ENCODE peak calls at places on chromosomes 4 and X, in ten cellular contexts. G is foreskin fibroblast; X is AG04450; Q is WTC11; R is cardiac muscle cell; Y is nephron progenitor cell; C is activated CD8-positive, alpha-beta T cell treated with anti-CD3 and anti-CD28 coated beads for 36 hours; M is A549; P is GM20000; J is coronary artery. F is an unnamed sample.

GRCh38 chrX:38458071-38458470 is 103.3 kb upstream of the TSPAN7 start:
- DNase-seq in M (no peak), G (no peak), X (no peak), P (no peak), R (peak), Y (no peak), C (no peak), J (no peak), Q (no peak), F (peak)

GRCh38 chr4:39591290-39591689 is 47.4 kb downstream of the SMIM14 start:
- DNase-seq in Q (no peak), P (no peak), R (no peak), C (no peak), M (peak), Y (no peak), X (no peak), G (no peak), J (no peak), F (peak)

GRCh38 chrX:39477438-39478120 is 620.2 kb downstream of the BCOR start:
- DNase-seq in M (no peak), X (no peak), Y (peak), P (no peak), J (no peak), C (peak), R (peak), Q (peak), G (no peak), F (no peak)

GRCh38 chrX:32026772-32027171 is 954.9 kb upstream of the FTHL17 start:
- DNase-seq in Q (no peak), G (no peak), X (no peak), J (no peak), P (no peak), Y (no peak), M (no peak), R (no peak), C (no peak), F (no peak)

GRCh38 chrX:154019633-154020499 is at the start of gene IRAK1:
- DNase-seq in C (peak), G (peak), R (peak), Y (peak), P (peak), M (peak), Q (peak), J (no peak), X (no peak), F (peak)

GRCh38 chr4:38716271-38716670 is 52.3 kb downstream of the KLF3 start:
- DNase-seq in R (no peak), Q (no peak), C (no peak), Y (no peak), P (no peak), G (no peak), M (no peak), X (no peak), J (no peak), F (no peak)

GRCh38 chr4:87679449-87680169 is 29.5 kb downstream of the DMP1 start:
- DNase-seq in M (peak), R (peak), C (peak), Y (peak), G (peak), Q (peak), P (peak), X (peak), J (no peak), F (peak)

GRCh38 chr4:72613959-72614358 is 44.9 kb upstream of the ADAMTS3 start:
- DNase-seq in G (no peak), M (no peak), X (no peak), Q (no peak), J (no peak), C (no peak), Y (no peak), P (no peak), R (peak), F (no peak)

GRCh38 chrX:4484266-4484665 is 770.8 kb upstream of the PRKX start:
- DNase-seq in Y (no peak), G (no peak), X (no peak), J (no peak), P (no peak), Q (no peak), M (no peak), R (no peak), C (no peak), F (no peak)

GRCh38 chr4:125520258-125520990 is 205.7 kb downstream of the FAT4 start:
- DNase-seq in M (no peak), G (no peak), R (no peak), P (no peak), Y (no peak), C (no peak), X (no peak), Q (no peak), J (no peak), F (no peak)

GRCh38 chr4:121654738-121655137 is 42.0 kb downstream of the ANXA5 start:
- DNase-seq in X (no peak), Q (no peak), J (no peak), C (no peak), G (no peak), P (peak), R (no peak), Y (no peak), M (no peak), F (no peak)

GRCh38 chrX:153665726-153666306 is 7.8 kb downstream of the PNCK start:
- DNase-seq in C (no peak), R (no peak), M (no peak), Y (no peak), P (no peak), J (peak), X (no peak), Q (no peak), G (no peak), F (no peak)

GRCh38 chr4:142358656-142359055 is 487.4 kb downstream of the INPP4B start:
- DNase-seq in M (no peak), Y (no peak), G (no peak), C (no peak), P (no peak), R (peak), Q (no peak), J (no peak), X (no peak), F (no peak)

GRCh38 chrX:48025561-48025960 is 18.8 kb downstream of the SPACA5 start:
- DNase-seq in C (peak), J (peak), M (peak), G (peak), P (peak), Y (peak), R (peak), Q (peak), X (peak), F (peak)

GRCh38 chr4:141348589-141348988 is 127.9 kb downstream of the ZNF330 start:
- DNase-seq in J (no peak), Y (no peak), X (no peak), G (no peak), C (no peak), Q (no peak), R (no peak), M (no peak), P (no peak), F (no peak)

GRCh38 chr4:182307746-182308145 is 64.5 kb downstream of the TENM3 start:
- DNase-seq in X (peak), Y (no peak), Q (no peak), P (no peak), R (no peak), M (no peak), G (peak), C (no peak), J (no peak), F (peak)

GRCh38 chrX:117957128-117957527 is 159.5 kb downstream of the KLHL13 start:
- DNase-seq in C (no peak), Y (no peak), X (no peak), R (no peak), P (no peak), M (no peak), J (no peak), G (no peak), Q (no peak), F (peak)

GRCh38 chr4:4388418-4388817 is 1.5 kb downstream of the NSG1 start:
- DNase-seq in P (no peak), C (no peak), M (no peak), X (no peak), G (no peak), R (no peak), Q (no peak), Y (no peak), J (no peak), F (no peak)

GRCh38 chr4:147714575-147715401 is 17.1 kb upstream of the ARHGAP10 start:
- DNase-seq in Y (no peak), M (no peak), P (no peak), J (no peak), R (no peak), C (no peak), X (peak), G (peak), Q (no peak), F (peak)

GRCh38 chr4:144562019-144562740 is 83.8 kb upstream of the HHIP start:
- DNase-seq in Y (peak), M (no peak), P (no peak), X (no peak), R (peak), C (no peak), Q (peak), J (no peak), G (no peak), F (no peak)

GRCh38 chr4:128292349-128292748 is 4.7 kb upstream of the PGRMC2 start:
- DNase-seq in M (no peak), Y (no peak), X (no peak), J (no peak), C (no peak), Q (no peak), G (no peak), R (no peak), P (no peak), F (no peak)

GRCh38 chr4:128295255-128295654 is 7.6 kb upstream of the PGRMC2 start:
- DNase-seq in R (no peak), C (no peak), G (no peak), Q (no peak), M (no peak), J (no peak), Y (no peak), X (no peak), P (no peak), F (no peak)

GRCh38 chr4:128291096-128291495 is 3.5 kb upstream of the PGRMC2 start:
- DNase-seq in Q (no peak), X (no peak), Y (no peak), G (no peak), J (no peak), R (no peak), P (no peak), C (no peak), M (no peak), F (no peak)

GRCh38 chr4:128298129-128298758 is 10.6 kb upstream of the PGRMC2 start:
- DNase-seq in C (no peak), P (no peak), Y (no peak), R (no peak), X (no peak), Q (no peak), G (no peak), J (no peak), M (no peak), F (no peak)

DNA sequence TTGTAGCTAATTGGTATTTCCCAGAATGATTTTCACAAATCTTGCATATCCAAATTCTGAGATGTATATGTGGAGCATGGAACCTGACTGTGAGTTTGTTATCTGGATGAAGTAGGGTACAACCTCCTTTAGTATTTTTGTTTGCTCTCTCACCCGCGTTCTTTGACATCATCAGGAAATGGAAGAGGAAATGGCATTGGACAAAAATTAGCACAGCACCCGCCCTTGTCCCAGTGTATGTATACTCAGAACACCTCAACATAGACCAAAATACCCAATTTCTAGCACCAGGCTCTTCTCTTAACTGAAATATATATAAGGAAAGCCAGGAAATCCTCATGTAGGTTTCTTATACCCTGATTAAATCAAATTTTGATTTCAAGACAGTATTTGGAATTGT is 6.9 kb upstream of the PGRMC2 start:
- DNase-seq in Q (no peak), M (no peak), C (no peak), J (no peak), R (no peak), Y (no peak), X (no peak), G (no peak), P (no peak), F (no peak)
- TF ChIP-seq CTCF in Q (no peak), M (no peak), C (no peak), J (no peak), R (no peak), Y (no peak), X (no peak), G (no peak), P (no peak), F (no peak)

GRCh38 chr4:94139931-94140612 is 67.6 kb upstream of the SMARCAD1 start:
- DNase-seq in M (no peak), C (no peak), Q (no peak), R (peak), Y (no peak), G (no peak), X (no peak), P (no peak), J (no peak), F (no peak)

GRCh38 chr4:94135701-94136100 is 72.0 kb upstream of the SMARCAD1 start:
- DNase-seq in C (no peak), P (no peak), G (no peak), J (no peak), M (no peak), Q (no peak), R (no peak), X (no peak), Y (no peak), F (no peak)

DNA sequence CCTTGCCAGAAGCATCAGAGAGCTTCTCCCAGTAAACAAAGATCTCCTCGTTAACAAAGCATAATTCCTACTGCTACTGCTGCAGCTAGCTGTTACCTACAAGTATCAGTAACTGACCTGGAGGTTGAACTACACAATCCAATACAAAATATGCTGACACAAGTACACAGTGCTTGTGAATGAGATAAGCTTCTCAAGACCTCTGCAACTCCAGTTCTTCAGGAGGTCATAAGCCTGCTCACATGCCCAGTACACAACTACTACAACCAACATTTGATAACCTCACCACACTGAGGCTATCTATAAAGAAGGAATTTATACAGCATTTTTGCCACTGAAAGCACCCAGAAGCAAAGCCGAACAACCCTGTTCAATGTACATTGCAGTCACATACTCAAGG is 66.7 kb upstream of the SMARCAD1 start:
- DNase-seq in C (no peak), G (no peak), Y (no peak), R (peak), J (no peak), Q (no peak), P (no peak), M (no peak), X (no peak), F (no peak)
- TF ChIP-seq CTCF in C (no peak), G (no peak), Y (no peak), R (no peak), J (no peak), Q (no peak), P (no peak), M (no peak), X (no peak), F (no peak)

GRCh38 chr4:83905952-83906351 is 370.0 kb downstream of the GPAT3 start:
- DNase-seq in G (no peak), R (peak), Q (peak), C (no peak), Y (peak), M (no peak), X (no peak), J (no peak), P (no peak), F (no peak)
- TF ChIP-seq CTCF in G (no peak), R (no peak), Q (no peak), C (no peak), Y (peak), M (no peak), X (no peak), J (no peak), P (peak), F (no peak)

GRCh38 chr4:129346760-129347159 is 250.8 kb downstream of the C4orf33 start:
- DNase-seq in R (no peak), C (no peak), J (no peak), X (no peak), M (no peak), Q (no peak), P (no peak), Y (no peak), G (no peak), F (no peak)

GRCh38 chr4:129342820-129343219 is 246.9 kb downstream of the C4orf33 start:
- DNase-seq in Q (no peak), Y (no peak), G (peak), C (no peak), M (no peak), P (no peak), R (no peak), X (no peak), J (no peak), F (peak)

GRCh38 chr4:129345680-129346079 is 249.7 kb downstream of the C4orf33 start:
- DNase-seq in G (no peak), R (no peak), Q (no peak), J (no peak), Y (no peak), C (no peak), P (no peak), M (no peak), X (no peak), F (no peak)

GRCh38 chr4:129344058-129344457 is 248.1 kb downstream of the C4orf33 start:
- DNase-seq in J (no peak), G (peak), R (peak), C (peak), M (peak), X (no peak), Q (peak), Y (peak), P (peak), F (peak)
- TF ChIP-seq CTCF in J (peak), G (peak), R (peak), C (peak), M (peak), X (peak), Q (peak), Y (peak), P (peak), F (peak)

GRCh38 chr4:95546236-95546635 is 2.5 kb downstream of the UNC5C start:
- DNase-seq in C (no peak), G (no peak), J (no peak), Q (no peak), R (no peak), M (no peak), P (no peak), Y (no peak), X (no peak), F (no peak)

GRCh38 chr4:95547708-95548471 is 883 bp downstream of the UNC5C start:
- DNase-seq in P (peak), C (peak), X (no peak), M (no peak), Y (peak), J (no peak), R (peak), Q (peak), G (peak), F (peak)

GRCh38 chr4:95548738-95549245 is at the start of gene UNC5C:
- DNase-seq in G (peak), X (no peak), R (peak), C (no peak), P (no peak), M (no peak), Q (peak), Y (peak), J (peak), F (peak)

GRCh38 chr4:95545526-95545925 is 3.2 kb downstream of the UNC5C start:
- DNase-seq in M (no peak), X (no peak), R (no peak), G (no peak), P (no peak), J (no peak), C (no peak), Y (no peak), Q (no peak), F (no peak)

DNA sequence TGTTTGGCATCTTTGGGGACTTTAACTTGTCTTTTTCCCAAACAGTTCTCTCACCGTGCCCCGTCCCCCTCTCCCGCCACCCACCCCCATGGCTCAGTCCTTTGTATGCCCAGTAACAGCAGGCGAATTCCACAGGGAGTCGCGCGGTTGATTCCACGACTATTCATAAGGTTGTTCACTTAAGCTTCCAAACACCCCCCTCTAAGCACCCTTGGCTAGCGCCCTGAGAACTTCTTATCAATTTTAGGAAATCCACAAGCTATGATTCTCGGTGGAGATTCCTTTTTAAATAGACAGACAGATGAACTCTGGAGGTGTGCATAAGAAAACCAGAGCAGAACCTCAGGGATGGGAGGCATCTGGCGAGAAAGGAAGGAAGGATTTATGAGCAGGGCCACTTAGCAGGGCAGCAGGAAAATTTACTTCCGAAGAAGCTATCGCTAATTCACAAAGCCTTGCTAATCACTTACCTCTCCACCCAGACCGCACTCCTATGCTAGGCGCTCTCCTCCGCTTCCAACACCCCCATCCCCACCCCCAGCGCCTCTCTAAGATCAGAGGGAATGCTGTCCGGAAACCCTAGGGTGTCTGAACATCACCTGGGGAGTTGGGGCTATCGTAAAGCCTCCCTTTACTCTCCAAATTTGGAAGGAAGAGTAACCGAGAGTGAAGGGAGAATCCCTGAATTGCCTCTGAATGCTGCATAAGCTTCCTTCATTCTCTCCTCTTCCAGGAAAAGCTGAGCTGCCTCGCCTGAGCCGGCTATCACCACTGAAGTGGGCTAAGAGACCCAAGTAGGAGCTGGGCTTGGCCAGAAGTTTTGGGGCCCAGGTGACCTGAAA is 1.7 kb downstream of the UNC5C start:
- DNase-seq in J (no peak), R (peak), G (no peak), Q (no peak), C (no peak), P (no peak), Y (peak), M (no peak), X (no peak), F (no peak)
- TF ChIP-seq CTCF in J (no peak), R (no peak), G (no peak), Q (no peak), C (no peak), P (no peak), Y (no peak), M (no peak), X (no peak), F (no peak)